ENCODE peak calls at places on chromosomes 4 and X, in six cellular contexts. I, U, S, Q, P and W are unnamed samples.

GRCh38 chr4:9952415-9952950 is 68.8 kb downstream of the SLC2A9 start:
- ATAC-seq in I (no peak), U (no peak), S (peak), Q (peak), P (no peak), W (no peak)

GRCh38 chrX:41538707-41539106 is 91.6 kb downstream of the NYX start:
- ATAC-seq in I (no peak), U (no peak), S (no peak), Q (no peak), P (no peak), W (no peak)

GRCh38 chr4:98946359-98946758 is 17.4 kb upstream of the EIF4E start:
- ATAC-seq in I (no peak), U (no peak), S (no peak), Q (no peak), P (no peak), W (no peak)

GRCh38 chr4:131459430-131460101 is 1689.5 kb upstream of the PCDH10 start:
- ATAC-seq in I (no peak), U (no peak), S (no peak), Q (no peak), P (peak), W (no peak)

GRCh38 chr4:130747842-130748241 is 1651.9 kb downstream of the C4orf33 start:
- ATAC-seq in I (no peak), U (no peak), S (no peak), Q (no peak), P (peak), W (no peak)

GRCh38 chr4:144685916-144686315 is 40.0 kb downstream of the HHIP start:
- ATAC-seq in I (no peak), U (no peak), S (no peak), Q (no peak), P (no peak), W (no peak)

GRCh38 chr4:57109530-57109846 is 697 bp downstream of the IGFBP7 start:
- ATAC-seq in I (no peak), U (peak), S (no peak), Q (no peak), P (no peak), W (no peak)

GRCh38 chr4:138256608-138257007 is 14.5 kb upstream of the SLC7A11 start:
- ATAC-seq in I (no peak), U (peak), S (no peak), Q (peak), P (peak), W (no peak)

GRCh38 chr4:125735107-125735506 is 420.4 kb downstream of the FAT4 start:
- ATAC-seq in I (peak), U (peak), S (no peak), Q (peak), P (no peak), W (peak)

GRCh38 chr4:61924131-61924530 is 724.0 kb downstream of the ADGRL3 start:
- ATAC-seq in I (no peak), U (no peak), S (no peak), Q (no peak), P (peak), W (no peak)

GRCh38 chr4:113052379-113052951 is 3.0 kb downstream of the ANK2 start:
- ATAC-seq in I (no peak), U (no peak), S (no peak), Q (no peak), P (peak), W (no peak)

GRCh38 chrX:129877401-129877800 is 28.6 kb upstream of the UTP14A start:
- ATAC-seq in I (no peak), U (no peak), S (no peak), Q (no peak), P (no peak), W (no peak)

GRCh38 chrX:54540289-54540688 is 10.3 kb downstream of the GNL3L start:
- ATAC-seq in I (no peak), U (peak), S (no peak), Q (no peak), P (no peak), W (no peak)

GRCh38 chrX:21943460-21944135 is 3.1 kb downstream of the SMS start:
- ATAC-seq in I (peak), U (no peak), S (no peak), Q (no peak), P (no peak), W (no peak)

GRCh38 chr4:159018062-159018629 is 84.7 kb upstream of the RAPGEF2 start:
- ATAC-seq in I (no peak), U (no peak), S (peak), Q (no peak), P (peak), W (no peak)
- H3K27ac ChIP-seq in I (no peak), U (no peak), S (no peak), Q (no peak), P (no peak), W (no peak)

GRCh38 chrX:103215768-103216085 is 819 bp downstream of the BEX4 start:
- ATAC-seq in I (peak), U (no peak), S (peak), Q (no peak), P (no peak), W (no peak)

GRCh38 chrX:103210056-103210455 is 4.9 kb upstream of the BEX4 start:
- ATAC-seq in I (no peak), U (no peak), S (no peak), Q (no peak), P (no peak), W (no peak)

GRCh38 chrX:103211012-103211715 is 3.7 kb upstream of the BEX4 start:
- ATAC-seq in I (peak), U (peak), S (peak), Q (peak), P (peak), W (no peak)

GRCh38 chrX:103212749-103213457 is 2.0 kb upstream of the BEX4 start:
- ATAC-seq in I (no peak), U (no peak), S (peak), Q (peak), P (no peak), W (no peak)

DNA sequence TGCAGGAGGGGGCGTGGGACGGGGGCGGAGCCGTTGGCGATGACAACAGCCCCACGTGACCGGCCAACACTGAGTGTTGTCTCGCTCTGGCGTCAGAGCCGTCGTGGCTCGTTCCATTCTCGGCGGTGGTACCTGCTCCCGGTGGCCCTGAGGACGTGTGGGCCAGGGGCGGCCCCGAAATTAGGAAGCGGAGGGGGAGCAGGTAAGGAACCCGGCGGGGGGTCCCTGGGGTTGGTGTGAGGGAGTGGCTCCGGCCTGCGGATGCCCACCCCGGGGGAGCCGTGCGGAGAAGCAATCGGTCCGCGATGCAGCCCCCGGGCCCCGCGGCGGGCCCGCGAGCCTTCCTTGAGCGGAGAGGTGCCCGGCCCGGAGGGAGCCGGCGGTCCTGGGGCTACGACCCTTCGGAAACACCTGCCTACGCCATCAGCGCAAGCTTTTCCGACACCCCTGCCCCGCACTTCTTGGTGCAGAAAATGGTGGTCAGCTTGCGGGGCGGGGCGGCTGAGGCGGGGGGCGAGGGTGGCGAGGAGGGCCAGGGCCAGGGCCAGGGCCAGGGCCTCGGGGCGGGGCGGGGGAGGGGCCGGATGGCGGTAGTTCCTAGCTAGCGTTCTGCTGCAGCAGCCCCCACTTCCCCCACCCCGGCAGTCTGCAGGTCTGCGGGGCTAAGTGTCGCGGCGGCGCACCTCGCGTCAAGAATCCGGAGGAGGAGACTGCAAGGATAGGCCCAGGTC is at the start of gene BEX4:
- ATAC-seq in I (peak), U (peak), S (peak), Q (no peak), P (peak), W (peak)
- TF ChIP-seq EP300 in I (no peak), U (no peak), S (no peak), Q (no peak), P (no peak), W (no peak)

GRCh38 chrX:64306712-64307111 is 76.3 kb upstream of the ASB12 start:
- ATAC-seq in I (no peak), U (no peak), S (no peak), Q (no peak), P (no peak), W (no peak)
- H3K27ac ChIP-seq in I (no peak), U (no peak), S (no peak), Q (no peak), P (no peak), W (no peak)

DNA sequence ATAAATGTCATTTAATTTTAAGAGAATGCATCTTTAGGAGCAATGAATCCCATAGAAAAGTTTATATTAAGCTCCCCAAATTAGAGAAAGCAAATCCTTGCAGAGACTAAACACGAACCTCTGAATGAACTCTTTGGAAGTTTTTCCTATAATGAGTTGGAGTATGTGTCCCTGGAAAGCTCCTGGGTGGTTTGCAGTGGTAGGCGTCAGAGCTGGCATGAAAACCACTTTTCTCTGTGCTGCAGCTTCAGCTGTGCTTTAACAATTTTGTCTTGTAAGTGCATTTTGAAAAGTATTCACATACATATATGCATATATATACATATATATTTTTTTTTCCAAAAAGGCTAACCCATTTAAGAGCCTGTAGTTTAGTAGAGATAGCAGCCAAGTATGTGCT is 148.7 kb upstream of the TBC1D9 start:
- ATAC-seq in I (no peak), U (no peak), S (no peak), Q (no peak), P (no peak), W (no peak)
- TF ChIP-seq EP300 in I (no peak), U (no peak), S (no peak), Q (no peak), P (no peak), W (no peak)

GRCh38 chrX:31136144-31136572 is 64.3 kb upstream of the FTHL17 start:
- ATAC-seq in I (no peak), U (no peak), S (no peak), Q (no peak), P (peak), W (no peak)
- H3K27ac ChIP-seq in I (no peak), U (no peak), S (no peak), Q (no peak), P (peak), W (no peak)

GRCh38 chr4:73970011-73970410 is 11.8 kb downstream of the PF4 start:
- ATAC-seq in I (no peak), U (no peak), S (no peak), Q (no peak), P (no peak), W (no peak)
- TF ChIP-seq EP300 in I (no peak), U (no peak), S (no peak), Q (no peak), P (no peak), W (no peak)